ENCODE peak calls at places on chromosome 13, in eight cellular contexts. One of them, this sample, is unnamed.

GRCh38 chr13:33236021-33236420 is 49.5 kb downstream of the STARD13 start:
- DNase-seq in Right ventricle myocardium superior: no peak
- DNase-seq in HCEC 1CT: peak; percentile 92
- DNase-seq in EL: peak; percentile 91
- DNase-seq in mucosa of gallbladder: no peak
- DNase-seq in stimulated activated CD8-positive, alpha-beta memory T cell treated with anti-CD3 and anti-CD28 coated beads, Interleukin-7, amount 100 ng/mL, for 48 hours: no peak
- DNase-seq in hippocampal formation: no peak
- DNase-seq in DMS153: no peak
- DNase-seq in this sample: no peak

GRCh38 chr13:49731766-49732165 is 40.5 kb upstream of the EBPL start:
- DNase-seq in hippocampal formation: no peak
- DNase-seq in Right ventricle myocardium superior: no peak
- DNase-seq in stimulated activated CD8-positive, alpha-beta memory T cell treated with anti-CD3 and anti-CD28 coated beads, Interleukin-7, amount 100 ng/mL, for 48 hours: no peak
- DNase-seq in mucosa of gallbladder: no peak
- DNase-seq in EL: peak; percentile 70
- DNase-seq in DMS153: no peak
- DNase-seq in HCEC 1CT: peak; percentile 84
- DNase-seq in this sample: peak; percentile 9

GRCh38 chr13:85163063-85163462 is 636.2 kb downstream of the SLITRK6 start:
- DNase-seq in Right ventricle myocardium superior: no peak
- DNase-seq in mucosa of gallbladder: no peak
- DNase-seq in DMS153: no peak
- DNase-seq in EL: no peak
- DNase-seq in stimulated activated CD8-positive, alpha-beta memory T cell treated with anti-CD3 and anti-CD28 coated beads, Interleukin-7, amount 100 ng/mL, for 48 hours: no peak
- DNase-seq in HCEC 1CT: no peak
- DNase-seq in hippocampal formation: no peak
- DNase-seq in this sample: no peak

GRCh38 chr13:41075034-41075433 is 13.7 kb downstream of the WBP4 start:
- DNase-seq in mucosa of gallbladder: no peak
- DNase-seq in stimulated activated CD8-positive, alpha-beta memory T cell treated with anti-CD3 and anti-CD28 coated beads, Interleukin-7, amount 100 ng/mL, for 48 hours: no peak
- DNase-seq in DMS153: no peak
- DNase-seq in Right ventricle myocardium superior: no peak
- DNase-seq in EL: peak; percentile 38
- DNase-seq in hippocampal formation: no peak
- DNase-seq in HCEC 1CT: peak; percentile 37
- DNase-seq in this sample: peak; percentile 29

GRCh38 chr13:24742294-24742693 is 21.7 kb upstream of the RNF17 start:
- DNase-seq in Right ventricle myocardium superior: no peak
- DNase-seq in EL: no peak
- DNase-seq in DMS153: no peak
- DNase-seq in HCEC 1CT: no peak
- DNase-seq in mucosa of gallbladder: no peak
- DNase-seq in stimulated activated CD8-positive, alpha-beta memory T cell treated with anti-CD3 and anti-CD28 coated beads, Interleukin-7, amount 100 ng/mL, for 48 hours: no peak
- DNase-seq in hippocampal formation: no peak
- DNase-seq in this sample: no peak

GRCh38 chr13:40180776-40181175 is 485.7 kb downstream of the FOXO1 start:
- DNase-seq in HCEC 1CT: no peak
- DNase-seq in mucosa of gallbladder: no peak
- DNase-seq in hippocampal formation: no peak
- DNase-seq in EL: no peak
- DNase-seq in Right ventricle myocardium superior: no peak
- DNase-seq in stimulated activated CD8-positive, alpha-beta memory T cell treated with anti-CD3 and anti-CD28 coated beads, Interleukin-7, amount 100 ng/mL, for 48 hours: no peak
- DNase-seq in DMS153: no peak
- DNase-seq in this sample: no peak

GRCh38 chr13:113002206-113002821 is 33.3 kb downstream of the MCF2L start:
- DNase-seq in EL: no peak
- DNase-seq in hippocampal formation: peak; percentile 27
- DNase-seq in Right ventricle myocardium superior: no peak
- DNase-seq in HCEC 1CT: no peak
- DNase-seq in stimulated activated CD8-positive, alpha-beta memory T cell treated with anti-CD3 and anti-CD28 coated beads, Interleukin-7, amount 100 ng/mL, for 48 hours: no peak
- DNase-seq in DMS153: peak; percentile 76
- DNase-seq in mucosa of gallbladder: no peak
- DNase-seq in this sample: peak; percentile 40

GRCh38 chr13:30257433-30258099 is 49.8 kb downstream of the KATNAL1 start:
- DNase-seq in Right ventricle myocardium superior: peak; percentile 40
- DNase-seq in hippocampal formation: peak; percentile 15
- DNase-seq in mucosa of gallbladder: no peak
- DNase-seq in stimulated activated CD8-positive, alpha-beta memory T cell treated with anti-CD3 and anti-CD28 coated beads, Interleukin-7, amount 100 ng/mL, for 48 hours: no peak
- DNase-seq in EL: peak; percentile 24
- DNase-seq in HCEC 1CT: no peak
- DNase-seq in DMS153: no peak
- DNase-seq in this sample: no peak

GRCh38 chr13:94674609-94675348 is 37.6 kb downstream of the SOX21 start:
- DNase-seq in stimulated activated CD8-positive, alpha-beta memory T cell treated with anti-CD3 and anti-CD28 coated beads, Interleukin-7, amount 100 ng/mL, for 48 hours: no peak
- DNase-seq in Right ventricle myocardium superior: no peak
- DNase-seq in EL: peak; percentile 37
- DNase-seq in HCEC 1CT: peak; percentile 17
- DNase-seq in mucosa of gallbladder: peak; percentile 45
- DNase-seq in DMS153: no peak
- DNase-seq in hippocampal formation: peak; percentile 22
- DNase-seq in this sample: peak; percentile 55

GRCh38 chr13:22915442-22916082 is 265.2 kb upstream of the SGCG start:
- DNase-seq in HCEC 1CT: no peak
- DNase-seq in Right ventricle myocardium superior: peak; percentile 66
- DNase-seq in EL: peak; percentile 5
- DNase-seq in mucosa of gallbladder: peak; percentile 45
- DNase-seq in DMS153: no peak
- DNase-seq in hippocampal formation: peak; percentile 52
- DNase-seq in stimulated activated CD8-positive, alpha-beta memory T cell treated with anti-CD3 and anti-CD28 coated beads, Interleukin-7, amount 100 ng/mL, for 48 hours: no peak
- DNase-seq in this sample: peak; percentile 2

GRCh38 chr13:35530147-35530546 is 53.7 kb upstream of the MAB21L1 start:
- DNase-seq in DMS153: no peak
- DNase-seq in HCEC 1CT: no peak
- DNase-seq in hippocampal formation: no peak
- DNase-seq in stimulated activated CD8-positive, alpha-beta memory T cell treated with anti-CD3 and anti-CD28 coated beads, Interleukin-7, amount 100 ng/mL, for 48 hours: no peak
- DNase-seq in Right ventricle myocardium superior: no peak
- DNase-seq in EL: no peak
- DNase-seq in mucosa of gallbladder: no peak
- DNase-seq in this sample: no peak

GRCh38 chr13:101423872-101424271 is 7.6 kb upstream of the NALCN start:
- DNase-seq in mucosa of gallbladder: no peak
- DNase-seq in Right ventricle myocardium superior: no peak
- DNase-seq in stimulated activated CD8-positive, alpha-beta memory T cell treated with anti-CD3 and anti-CD28 coated beads, Interleukin-7, amount 100 ng/mL, for 48 hours: no peak
- DNase-seq in hippocampal formation: peak; percentile 38
- DNase-seq in EL: no peak
- DNase-seq in HCEC 1CT: no peak
- DNase-seq in DMS153: no peak
- DNase-seq in this sample: no peak

GRCh38 chr13:106424805-106425204 is 110.7 kb downstream of the EFNB2 start:
- DNase-seq in mucosa of gallbladder: no peak
- DNase-seq in Right ventricle myocardium superior: no peak
- DNase-seq in EL: no peak
- DNase-seq in HCEC 1CT: no peak
- DNase-seq in DMS153: no peak
- DNase-seq in stimulated activated CD8-positive, alpha-beta memory T cell treated with anti-CD3 and anti-CD28 coated beads, Interleukin-7, amount 100 ng/mL, for 48 hours: no peak
- DNase-seq in hippocampal formation: no peak
- DNase-seq in this sample: no peak